ENCODE peak calls at places on chromosomes 16 and 17, in seven cellular contexts. Z is non-pigmented ciliary epithelial cell; U is small intestine; X is HT1080; O is stimulated activated naive CD8-positive, alpha-beta T cell treated with anti-CD3 and anti-CD28 coated beads, Interleukin-15, amount 100 ng/mL, for 72 hours; K is NCI-H1092; S is HEK293T. Q is an unnamed sample.

GRCh38 chr17:78886954-78887353 is 16.0 kb downstream of the CEP295NL start:
- DNase-seq in Z (no peak), U (no peak), X (no peak), O (no peak), K (no peak), S (no peak), Q (no peak)

GRCh38 chr17:78862073-78863023 is 21.7 kb upstream of the USP36 start:
- DNase-seq in Z (peak), U (peak), X (peak), O (no peak), K (no peak), S (no peak), Q (no peak)

GRCh38 chr16:56675685-56676210 is 6.1 kb downstream of the MT1H start:
- DNase-seq in Z (no peak), U (peak), X (no peak), O (peak), K (no peak), S (no peak), Q (no peak)

GRCh38 chr17:45277992-45278391 is 16.1 kb upstream of the SPATA32 start:
- DNase-seq in Z (no peak), U (no peak), X (no peak), O (no peak), K (no peak), S (no peak), Q (no peak)

GRCh38 chr17:78933959-78934568 is 8.9 kb upstream of the TIMP2 start:
- DNase-seq in Z (peak), U (peak), X (peak), O (no peak), K (peak), S (peak), Q (peak)

GRCh38 chr17:48429638-48430586 is at the start of gene SKAP1:
- DNase-seq in Z (no peak), U (peak), X (no peak), O (peak), K (no peak), S (no peak), Q (no peak)

GRCh38 chr17:42272576-42272975 is 3.6 kb downstream of the STAT5B start:
- DNase-seq in Z (no peak), U (no peak), X (no peak), O (no peak), K (no peak), S (no peak), Q (no peak)

GRCh38 chr17:63514477-63514876 is 8.7 kb upstream of the KCNH6 start:
- DNase-seq in Z (no peak), U (no peak), X (no peak), O (no peak), K (no peak), S (no peak), Q (no peak)

GRCh38 chr17:33732116-33732515 is 439.0 kb upstream of the ASIC2 start:
- DNase-seq in Z (no peak), U (no peak), X (no peak), O (no peak), K (no peak), S (peak), Q (no peak)

GRCh38 chr17:21677126-21677910 is 15.0 kb upstream of the KCNJ18 start:
- DNase-seq in Z (no peak), U (no peak), X (no peak), O (no peak), K (no peak), S (no peak), Q (no peak)

GRCh38 chr16:88116121-88116900 is 165.1 kb downstream of the BANP start:
- DNase-seq in Z (no peak), U (no peak), X (no peak), O (no peak), K (peak), S (no peak), Q (no peak)

GRCh38 chr17:58156839-58157803 is 8.9 kb downstream of the OR4D1 start:
- DNase-seq in Z (no peak), U (no peak), X (no peak), O (peak), K (no peak), S (peak), Q (peak)

GRCh38 chr17:65609303-65609702 is 47.9 kb upstream of the AXIN2 start:
- DNase-seq in Z (no peak), U (no peak), X (no peak), O (no peak), K (no peak), S (no peak), Q (no peak)

GRCh38 chr17:66567234-66568170 is 265.1 kb downstream of the PRKCA start:
- DNase-seq in Z (peak), U (peak), X (peak), O (peak), K (peak), S (peak), Q (peak)

GRCh38 chr16:48450367-48450766 is 65.2 kb upstream of the SIAH1 start:
- DNase-seq in Z (no peak), U (no peak), X (no peak), O (no peak), K (no peak), S (no peak), Q (no peak)

GRCh38 chr17:59506907-59507726 is 58.3 kb upstream of the DHX40 start:
- DNase-seq in Z (no peak), U (no peak), X (peak), O (no peak), K (no peak), S (no peak), Q (no peak)

GRCh38 chr16:1579214-1579613 is 32.7 kb downstream of the IFT140 start:
- DNase-seq in Z (no peak), U (no peak), X (no peak), O (no peak), K (no peak), S (no peak), Q (no peak)

GRCh38 chr17:41411072-41411840 is 13.1 kb downstream of the KRT37 start:
- DNase-seq in Z (no peak), U (no peak), X (no peak), O (no peak), K (no peak), S (no peak), Q (no peak)

GRCh38 chr16:87492721-87493554 is at the start of gene ZCCHC14:
- DNase-seq in Z (peak), U (peak), X (peak), O (peak), K (peak), S (peak), Q (peak)

GRCh38 chr16:87602821-87603683 is 744 bp downstream of the JPH3 start:
- DNase-seq in Z (no peak), U (no peak), X (no peak), O (peak), K (no peak), S (peak), Q (no peak)

GRCh38 chr16:85386467-85387170 is 226.5 kb upstream of the GSE1 start:
- DNase-seq in Z (no peak), U (no peak), X (no peak), O (no peak), K (no peak), S (no peak), Q (no peak)

GRCh38 chr16:3003582-3004270 is 9.0 kb upstream of the CLDN9 start:
- DNase-seq in Z (peak), U (peak), X (peak), O (peak), K (peak), S (peak), Q (peak)

GRCh38 chr17:73550561-73550960 is 93.7 kb downstream of the SDK2 start:
- DNase-seq in Z (no peak), U (no peak), X (no peak), O (no peak), K (no peak), S (no peak), Q (no peak)

GRCh38 chr17:66986659-66987058 is 22.2 kb downstream of the CACNG4 start:
- DNase-seq in Z (no peak), U (no peak), X (no peak), O (no peak), K (no peak), S (no peak), Q (no peak)

GRCh38 chr16:57600952-57601580 is 27.4 kb upstream of the ADGRG1 start:
- DNase-seq in Z (no peak), U (no peak), X (no peak), O (no peak), K (no peak), S (no peak), Q (no peak)

GRCh38 chr17:73430848-73431247 is 119.0 kb upstream of the CDC42EP4 start:
- DNase-seq in Z (no peak), U (no peak), X (no peak), O (no peak), K (peak), S (no peak), Q (no peak)

GRCh38 chr17:81538651-81539570 is 10.7 kb downstream of the FSCN2 start:
- DNase-seq in Z (no peak), U (no peak), X (no peak), O (no peak), K (no peak), S (no peak), Q (no peak)

GRCh38 chr17:1931759-1932579 is 93.2 kb downstream of the RTN4RL1 start:
- DNase-seq in Z (no peak), U (peak), X (no peak), O (no peak), K (peak), S (no peak), Q (no peak)

GRCh38 chr16:55711959-55712876 is 56.4 kb downstream of the SLC6A2 start:
- DNase-seq in Z (no peak), U (peak), X (peak), O (peak), K (peak), S (peak), Q (peak)

GRCh38 chr16:19130852-19131808 is 17.4 kb downstream of the ITPRIPL2 start:
- DNase-seq in Z (no peak), U (no peak), X (peak), O (no peak), K (no peak), S (no peak), Q (no peak)